ENCODE peak calls at places on chromosomes 7 and 10, in seven cellular contexts. H is MM.1S; Z is testis; Y is CD8-positive, alpha-beta T cell; T is endodermal cell; I is endothelial cell of umbilical vein; E is left ventricle myocardium inferior. Q is an unnamed sample. For H3K4me1, the result is how much of the 10 kb centered on the place peaks cover.

GRCh38 chr7:95649546-95649945 is 53.2 kb upstream of the PDK4 start:
- DNase-seq in T (no peak), I (no peak), Y (no peak), H (no peak), Z (no peak), E (no peak), Q (no peak)

GRCh38 chr10:131396108-131397010 is 84.8 kb upstream of the TCERG1L start:
- DNase-seq in Z (no peak), E (no peak), Y (no peak), H (no peak), I (no peak), T (no peak), Q (no peak)

GRCh38 chr7:139457153-139457946 is 26.1 kb downstream of the KLRG2 start:
- DNase-seq in T (no peak), Z (no peak), H (no peak), I (no peak), E (no peak), Y (no peak), Q (no peak)

GRCh38 chr7:112930787-112931186 is 140.6 kb upstream of the TMEM168 start:
- DNase-seq in H (no peak), Y (no peak), Z (peak), I (no peak), T (no peak), E (no peak), Q (no peak)

GRCh38 chr10:24483701-24484100 is 240.0 kb downstream of the ARHGAP21 start:
- DNase-seq in E (no peak), Z (no peak), Y (no peak), I (no peak), H (peak), T (peak), Q (no peak)

GRCh38 chr7:81688622-81689411 is 81.0 kb downstream of the HGF start:
- DNase-seq in I (no peak), Z (no peak), H (no peak), E (no peak), T (no peak), Y (no peak), Q (no peak)

GRCh38 chr7:80600046-80600445 is 38.4 kb upstream of the CD36 start:
- DNase-seq in E (no peak), H (no peak), I (no peak), Y (no peak), T (no peak), Z (no peak), Q (no peak)

GRCh38 chr10:64880546-64880945 is 1359.3 kb downstream of the REEP3 start:
- DNase-seq in Z (no peak), E (no peak), Y (no peak), T (no peak), H (no peak), I (no peak), Q (no peak)

GRCh38 chr7:4724648-4725013 is 42.5 kb downstream of the FOXK1 start:
- DNase-seq in H (peak), Y (no peak), E (no peak), I (peak), T (no peak), Z (no peak), Q (no peak)

GRCh38 chr7:106626376-106627293 is 34.3 kb downstream of the CCDC71L start:
- DNase-seq in I (no peak), T (no peak), E (no peak), H (no peak), Y (no peak), Z (no peak), Q (no peak)

GRCh38 chr10:42593284-42593683 is 45.1 kb downstream of the ZNF33B start:
- DNase-seq in Z (no peak), T (no peak), I (peak), Y (no peak), H (no peak), E (no peak), Q (no peak)

GRCh38 chr10:1538531-1539061 is 198.7 kb downstream of the ADARB2 start:
- DNase-seq in I (no peak), H (no peak), Z (no peak), E (no peak), Y (no peak), T (no peak), Q (no peak)

GRCh38 chr7:77393261-77393660 is 22.9 kb downstream of the GSAP start:
- DNase-seq in H (no peak), E (no peak), Y (no peak), T (no peak), Z (no peak), I (no peak), Q (no peak)

GRCh38 chr10:59354434-59354833 is 7.9 kb downstream of the FAM13C start:
- DNase-seq in I (no peak), Z (no peak), T (no peak), H (no peak), Y (no peak), E (no peak), Q (no peak)

GRCh38 chr10:105797234-105797890 is 1156.3 kb downstream of the SORCS3 start:
- DNase-seq in E (no peak), T (no peak), H (peak), Z (no peak), I (peak), Y (no peak), Q (no peak)

GRCh38 chr7:30206466-30206865 is 71.7 kb downstream of the MTURN start:
- DNase-seq in H (no peak), I (peak), T (no peak), E (no peak), Z (no peak), Y (no peak), Q (no peak)

GRCh38 chr7:135335628-135336139 is 102.0 kb downstream of the STRA8 start:
- DNase-seq in Y (peak), Z (peak), H (peak), I (peak), T (peak), E (peak), Q (peak)

GRCh38 chr10:24894728-24895127 is 57.7 kb downstream of the PRTFDC1 start:
- DNase-seq in T (no peak), I (no peak), H (no peak), Y (peak), E (no peak), Z (no peak), Q (no peak)

GRCh38 chr7:108434030-108434429 is 22.2 kb downstream of the NRCAM start:
- DNase-seq in I (no peak), Y (no peak), T (no peak), E (no peak), H (no peak), Z (no peak), Q (no peak)

GRCh38 chr7:70836279-70836678 is 295.7 kb upstream of the GALNT17 start:
- DNase-seq in E (no peak), I (no peak), T (no peak), Z (no peak), H (no peak), Y (no peak), Q (no peak)

GRCh38 chr7:151382079-151382885 is 27.6 kb downstream of the WDR86 start:
- DNase-seq in T (peak), I (no peak), E (peak), Y (peak), H (no peak), Z (no peak), Q (no peak)

GRCh38 chr10:22903694-22904093 is 24.2 kb upstream of the ARMC3 start:
- DNase-seq in Z (no peak), Y (no peak), T (no peak), E (no peak), H (no peak), I (no peak), Q (no peak)

GRCh38 chr7:44447874-44448425 is 42.5 kb downstream of the NUDCD3 start:
- DNase-seq in T (no peak), I (no peak), E (no peak), Y (no peak), H (no peak), Z (no peak), Q (no peak)

GRCh38 chr10:35226507-35226906 is 99.9 kb downstream of the CREM start:
- DNase-seq in E (no peak), H (no peak), Z (no peak), Y (no peak), T (no peak), I (no peak), Q (no peak)

GRCh38 chr7:64642046-64642445 is 23.9 kb upstream of the ZNF107 start:
- DNase-seq in I (no peak), Z (no peak), T (no peak), H (no peak), E (no peak), Y (no peak), Q (no peak)

GRCh38 chr10:100172349-100172748 is 13.5 kb downstream of the ERLIN1 start:
- DNase-seq in Z (no peak), Y (no peak), I (no peak), E (no peak), T (no peak), H (no peak), Q (no peak)

GRCh38 chr7:1536768-1537630 is 6.5 kb downstream of the MAFK start:
- DNase-seq in T (peak), Y (no peak), Z (peak), I (peak), H (no peak), E (peak), Q (peak)

GRCh38 chr10:21700474-21700873 is 166.4 kb downstream of the MLLT10 start:
- DNase-seq in H (no peak), T (no peak), Z (no peak), I (no peak), E (no peak), Y (no peak), Q (no peak)

GRCh38 chr7:133934262-133934973 is 192.7 kb upstream of the LRGUK start:
- DNase-seq in H (no peak), Z (no peak), I (no peak), T (peak), E (no peak), Y (no peak), Q (no peak)

GRCh38 chr7:41085244-41085643 is 617.6 kb downstream of the INHBA start:
- DNase-seq in T (no peak), Z (no peak), E (no peak), I (no peak), H (no peak), Y (no peak), Q (no peak)

GRCh38 chr7:129271500-129272355 is 46.9 kb downstream of the AHCYL2 start:
- DNase-seq in H (peak), E (no peak), I (peak), Y (peak), Z (peak), T (peak), Q (no peak)

GRCh38 chr10:130215918-130216205 is 79.7 kb downstream of the GLRX3 start:
- DNase-seq in E (no peak), Z (no peak), T (no peak), Y (no peak), H (no peak), I (no peak), Q (no peak)

GRCh38 chr7:50696810-50697582 is 85.7 kb downstream of the GRB10 start:
- DNase-seq in T (peak), Z (peak), E (no peak), H (no peak), Y (no peak), I (peak), Q (no peak)

GRCh38 chr7:96887426-96887825 is 117.9 kb upstream of the DLX6 start:
- DNase-seq in Y (no peak), Z (no peak), H (no peak), E (no peak), T (no peak), I (no peak), Q (no peak)

GRCh38 chr10:132521466-132522102 is 16.0 kb upstream of the INPP5A start:
- DNase-seq in Z (no peak), I (no peak), Y (no peak), E (no peak), T (peak), H (no peak), Q (no peak)

GRCh38 chr7:129686063-129686462 is 74.5 kb downstream of the NRF1 start:
- DNase-seq in H (no peak), Z (no peak), Y (no peak), I (no peak), E (no peak), T (no peak), Q (no peak)

GRCh38 chr10:77837925-77838595 is 88.5 kb downstream of the DLG5 start:
- DNase-seq in T (peak), E (no peak), H (no peak), I (no peak), Z (peak), Y (no peak), Q (no peak)
- H3K27ac ChIP-seq in T (peak), E (peak), H (peak), I (no peak), Z (no peak), Y (no peak), Q (no peak)

DNA sequence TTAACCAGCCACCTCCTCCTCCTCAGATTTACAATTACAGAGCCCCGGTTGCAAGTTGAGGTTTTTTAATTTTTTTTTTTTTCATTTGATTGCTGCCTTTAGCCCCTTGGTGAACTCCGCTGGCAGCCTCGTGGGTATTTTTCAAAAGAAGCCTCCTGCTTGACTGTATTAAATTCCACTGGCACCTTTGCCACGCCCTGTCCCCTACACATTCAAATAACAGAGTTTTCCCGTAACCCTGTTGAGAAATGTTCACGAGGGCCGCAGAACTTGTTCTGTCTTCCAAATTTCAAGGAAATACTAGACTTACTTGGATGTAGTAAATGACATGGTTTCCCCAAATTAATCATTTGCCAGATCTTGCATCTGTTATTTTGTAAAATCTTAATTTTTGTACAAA is 167.0 kb downstream of the ARID5B start:
- DNase-seq in E (no peak), Z (no peak), T (no peak), Y (no peak), H (no peak), I (no peak), Q (no peak)
- H3K4me3 ChIP-seq in E (no peak), Z (no peak), T (no peak), Y (no peak), H (no peak), I (no peak), Q (no peak)

DNA sequence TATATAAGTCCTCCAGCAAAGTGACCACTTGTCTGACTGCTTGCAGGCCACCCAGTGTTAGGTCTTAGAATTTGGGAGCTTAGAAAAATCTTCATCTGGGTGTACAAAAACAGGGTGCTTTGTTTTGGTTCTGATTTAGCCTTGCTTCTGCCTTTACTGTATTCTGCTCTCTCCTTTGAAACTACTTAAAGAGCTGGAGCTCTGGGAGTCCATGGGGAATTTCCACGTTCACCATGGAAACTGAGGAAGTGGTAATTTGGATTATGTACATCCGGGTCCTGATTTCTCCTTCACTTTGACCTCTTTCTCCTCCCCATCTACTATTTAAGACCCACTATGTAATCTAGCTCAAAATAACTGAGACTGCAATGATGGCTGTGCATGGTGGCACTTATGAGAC is 103.0 kb downstream of the JAZF1 start:
- DNase-seq in E (no peak), Z (no peak), T (no peak), I (no peak), H (no peak), Y (no peak), Q (no peak)
- H3K4me1 ChIP-seq in E (under half), Z (under half), T (under half), I (under half), H (under half), Y (under half), Q (under half)

GRCh38 chr10:44399478-44400451 is 14.9 kb upstream of the CXCL12 start:
- DNase-seq in E (no peak), Y (no peak), T (peak), I (no peak), H (no peak), Z (no peak), Q (no peak)
- H3K27ac ChIP-seq in E (no peak), Y (no peak), T (no peak), I (no peak), H (no peak), Z (no peak), Q (no peak)

GRCh38 chr10:27660268-27660667 is 85.4 kb downstream of the MKX start:
- DNase-seq in E (no peak), T (no peak), H (no peak), Y (no peak), Z (no peak), I (no peak), Q (no peak)
- H3K4me3 ChIP-seq in E (no peak), T (no peak), H (no peak), Y (no peak), Z (no peak), I (no peak), Q (no peak)

GRCh38 chr10:79443338-79444242 is 1.8 kb downstream of the ZCCHC24 start:
- DNase-seq in H (no peak), E (no peak), Y (no peak), Z (no peak), T (no peak), I (no peak), Q (peak)
- H3K4me1 ChIP-seq in H (under half), E (half or more), Y (under half), Z (half or more), T (under half), I (under half), Q (under half)

GRCh38 chr10:63355682-63356081 is 110.1 kb downstream of the JMJD1C start:
- DNase-seq in I (no peak), H (no peak), Y (no peak), E (no peak), T (no peak), Z (no peak), Q (no peak)
- H3K27ac ChIP-seq in I (no peak), H (no peak), Y (no peak), E (no peak), T (no peak), Z (no peak), Q (no peak)